ENCODE peak calls at places on chromosomes 12 and 14, in four cellular contexts. E is lower lobe of right lung, Z is MM.1S, B is heart right ventricle. J is an unnamed sample.

GRCh38 chr12:64611430-64612286 is 1.4 kb downstream of the RASSF3 start:
- DNase-seq in E (peak; percentile 59), Z (peak; percentile 35), B (peak; percentile 37), J (no peak)

GRCh38 chr14:68670344-68670725 is 122.5 kb downstream of the ZFP36L1 start:
- DNase-seq in E (no peak), Z (no peak), B (no peak), J (no peak)

GRCh38 chr12:53058674-53059433 is 9.0 kb downstream of the TNS2 start:
- DNase-seq in E (peak; percentile 45), Z (no peak), B (no peak), J (no peak)

GRCh38 chr12:85690146-85690545 is 146.1 kb downstream of the RASSF9 start:
- DNase-seq in E (no peak), Z (no peak), B (no peak), J (no peak)

GRCh38 chr14:53331921-53332320 is 178.8 kb upstream of the DDHD1 start:
- DNase-seq in E (no peak), Z (no peak), B (no peak), J (no peak)

GRCh38 chr14:38256358-38256840 is 506 bp upstream of the CLEC14A start:
- DNase-seq in E (no peak), Z (no peak), B (no peak), J (no peak)

GRCh38 chr12:49923035-49923644 is 19.4 kb upstream of the FAIM2 start:
- DNase-seq in E (no peak), Z (no peak), B (no peak), J (no peak)

GRCh38 chr14:64201931-64202330 is 92.2 kb downstream of the ESR2 start:
- DNase-seq in E (no peak), Z (no peak), B (no peak), J (no peak)

GRCh38 chr14:104899781-104900180 is 24.9 kb upstream of the PLD4 start:
- DNase-seq in E (no peak), Z (no peak), B (no peak), J (no peak)

GRCh38 chr12:88628856-88629509 is 48.7 kb upstream of the KITLG start:
- DNase-seq in E (no peak), Z (no peak), B (no peak), J (no peak)

GRCh38 chr12:94699796-94700195 is 49.4 kb upstream of the TMCC3 start:
- DNase-seq in E (no peak), Z (no peak), B (no peak), J (no peak)

GRCh38 chr12:127720334-127720733 is 546.6 kb upstream of the TMEM132C start:
- DNase-seq in E (no peak), Z (no peak), B (no peak), J (no peak)

GRCh38 chr12:127717293-127717692 is 549.7 kb upstream of the TMEM132C start:
- DNase-seq in E (no peak), Z (no peak), B (no peak), J (no peak)

GRCh38 chr12:127711108-127711507 is 555.9 kb upstream of the TMEM132C start:
- DNase-seq in E (no peak), Z (no peak), B (no peak), J (no peak)

GRCh38 chr12:127712561-127712960 is 554.4 kb upstream of the TMEM132C start:
- DNase-seq in E (no peak), Z (no peak), B (no peak), J (no peak)

DNA sequence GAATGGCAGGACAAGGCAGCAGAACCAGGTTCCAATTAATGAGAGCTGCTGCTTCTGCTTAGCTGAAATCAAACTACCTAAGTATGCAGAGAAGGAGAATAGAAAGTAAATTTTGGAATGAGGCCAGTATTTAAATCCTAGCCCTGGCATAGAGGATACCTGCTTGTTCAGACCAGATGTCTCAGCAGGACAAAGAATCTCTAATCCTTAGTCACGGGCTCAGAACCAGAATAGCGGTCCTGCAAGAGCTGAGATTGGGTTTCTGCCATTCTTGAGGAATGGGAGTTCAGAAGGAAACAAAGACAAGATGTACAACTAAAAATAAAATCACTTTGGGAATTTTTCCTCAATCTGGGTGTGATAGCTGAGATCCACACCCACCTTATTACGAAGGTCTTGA is 550.8 kb upstream of the TMEM132C start:
- DNase-seq in E (no peak), Z (no peak), B (no peak), J (no peak)
- H3K27ac ChIP-seq in E (no peak overlapping the region), Z (no peak overlapping the region), B (no peak overlapping the region), J (no peak overlapping the region)

DNA sequence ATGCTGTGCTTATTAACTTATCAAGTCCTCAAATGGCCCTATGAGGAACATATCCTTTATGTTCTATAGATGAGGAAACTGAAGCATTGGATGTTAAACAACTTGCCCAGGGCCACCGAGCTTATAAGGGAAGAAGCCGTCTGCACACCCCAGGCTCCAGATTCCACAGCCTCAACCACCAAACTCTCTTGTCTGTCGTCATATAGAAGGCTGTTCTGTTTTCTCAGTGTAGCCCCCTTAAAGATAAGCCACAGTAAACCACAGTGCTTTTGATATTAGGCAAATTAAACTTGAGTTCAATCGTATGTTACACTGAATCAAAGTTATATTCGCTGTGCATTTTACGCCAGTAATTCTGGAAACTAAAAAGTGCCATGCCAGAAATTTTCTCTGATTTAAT is 116.7 kb downstream of the PRKCH start:
- DNase-seq in E (no peak), Z (no peak), B (no peak), J (no peak)
- H3K4me1 ChIP-seq in E (peaks cover 85% of the 10 kb centered on the region), Z (peaks cover 4% of the 10 kb centered on the region), B (peaks cover 70% of the 10 kb centered on the region), J (peaks cover 15% of the 10 kb centered on the region)

GRCh38 chr14:26191123-26191522 is 406.7 kb downstream of the NOVA1 start:
- DNase-seq in E (no peak), Z (no peak), B (no peak), J (no peak)
- TF ChIP-seq CTCF in E (no peak), Z (no peak), B (no peak), J (peak; percentile 17)

GRCh38 chr14:59336078-59336477 is 129.1 kb downstream of the GPR135 start:
- DNase-seq in E (no peak), Z (no peak), B (no peak), J (no peak)
- H3K27ac ChIP-seq in E (peak overlapping the region; percentile 80), Z (no peak overlapping the region), B (peak overlapping the region; percentile 86), J (no peak overlapping the region)

DNA sequence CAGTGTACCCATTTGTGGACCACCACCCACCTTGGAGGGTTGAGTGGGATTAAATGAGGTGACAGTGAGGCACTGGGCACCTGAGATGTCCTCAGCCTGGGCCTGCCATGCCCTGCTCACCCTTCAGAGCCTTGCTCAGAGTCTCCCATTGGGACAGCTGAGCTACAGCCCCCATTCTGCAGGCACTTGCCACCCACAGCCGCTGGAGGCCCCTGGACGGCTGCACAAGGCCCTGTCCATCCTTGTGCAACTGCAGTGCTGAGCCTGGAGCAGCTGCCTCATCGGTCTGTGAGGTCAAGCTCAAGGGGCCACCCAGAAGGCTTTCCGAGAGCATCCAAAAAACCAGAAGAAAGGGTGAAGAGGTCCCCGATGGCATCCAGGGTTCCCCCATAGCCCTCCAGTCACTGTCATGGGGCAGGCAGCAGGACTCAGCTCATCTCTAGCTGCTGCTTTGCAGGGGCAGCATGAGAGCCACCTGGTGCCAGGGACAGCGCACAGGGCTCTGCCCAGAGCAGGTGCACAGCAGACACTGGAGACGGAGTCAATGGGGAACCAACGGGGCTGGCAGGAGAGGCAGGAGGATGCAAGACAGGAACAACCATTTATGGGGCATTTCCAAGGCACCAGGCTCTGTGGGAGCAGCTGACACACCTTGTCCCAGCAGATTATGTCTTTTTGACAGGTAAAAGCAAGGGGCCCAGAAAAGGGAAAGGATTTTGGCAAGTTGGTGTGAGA is 84.6 kb downstream of the ARL6IP4 start:
- DNase-seq in E (no peak), Z (no peak), B (no peak), J (no peak)
- H3K4me1 ChIP-seq in E (peaks cover 66% of the 10 kb centered on the region), Z (peaks cover 24% of the 10 kb centered on the region), B (peaks cover 88% of the 10 kb centered on the region), J (peaks cover 13% of the 10 kb centered on the region)

J was measured in RWPE2.